ENCODE peak calls at places on chromosomes 4 and X, in four cellular contexts. A is effector memory CD4-positive, alpha-beta T cell; U is lung; N is HCT116. W is an unnamed sample.
A peak's percentile ranks its signal among the peaks of the same experiment; 100 is the strongest.

GRCh38 chr4:183438458-183439113 is 5.8 kb upstream of the CDKN2AIP start:
- DNase-seq in A (no peak), U (peak; percentile 29), N (peak; percentile 82), W (peak; percentile 54)

GRCh38 chrX:30666094-30666493 is 12.9 kb downstream of the GK start:
- DNase-seq in A (no peak), U (no peak), N (no peak), W (no peak)

GRCh38 chrX:107978707-107979307 is 3.4 kb downstream of the TEX13B start:
- DNase-seq in A (no peak), U (no peak), N (peak; percentile 12), W (peak; percentile 13)

GRCh38 chr4:106065018-106065417 is 169.7 kb downstream of the NPNT start:
- DNase-seq in A (no peak), U (no peak), N (no peak), W (no peak)

GRCh38 chr4:177005801-177006230 is 213.1 kb upstream of the VEGFC start:
- DNase-seq in A (no peak), U (no peak), N (no peak), W (peak; percentile 55)

GRCh38 chrX:9614016-9614415 is 149.2 kb downstream of the TBL1X start:
- DNase-seq in A (no peak), U (no peak), N (no peak), W (peak; percentile 39)

GRCh38 chrX:347351-348117 is 28.9 kb upstream of the GTPBP6 start:
- DNase-seq in A (no peak), U (no peak), N (no peak), W (no peak)

GRCh38 chr4:6017800-6018199 is 431 bp downstream of the C4orf50 start:
- DNase-seq in A (no peak), U (no peak), N (no peak), W (no peak)

GRCh38 chr4:164210377-164210776 is 543.6 kb upstream of the SMIM31 start:
- DNase-seq in A (no peak), U (no peak), N (no peak), W (no peak)

GRCh38 chr4:152921284-152921683 is 14.8 kb upstream of the FHDC1 start:
- DNase-seq in A (no peak), U (no peak), N (no peak), W (no peak)

GRCh38 chrX:47796433-47796906 is 40.2 kb upstream of the ZNF81 start:
- DNase-seq in A (no peak), U (no peak), N (no peak), W (no peak)

GRCh38 chr4:104901438-104901837 is 245.2 kb upstream of the TET2 start:
- DNase-seq in A (no peak), U (no peak), N (peak; percentile 3), W (no peak)

GRCh38 chr4:108203377-108203776 is 34.6 kb upstream of the LEF1 start:
- DNase-seq in A (no peak), U (no peak), N (no peak), W (no peak)

GRCh38 chrX:104987063-104987462 is 233.4 kb downstream of the TEX13A start:
- DNase-seq in A (no peak), U (no peak), N (no peak), W (no peak)

GRCh38 chr4:102759835-102760644 is 728 bp downstream of the MANBA start:
- DNase-seq in A (peak; percentile 41), U (peak; percentile 61), N (no peak), W (no peak)

GRCh38 chr4:89657931-89658700 is 178.8 kb downstream of the SNCA start:
- DNase-seq in A (no peak), U (no peak), N (peak; percentile 28), W (no peak)

GRCh38 chrX:47143894-47144625 is 442 bp downstream of the NDUFB11 start:
- DNase-seq in A (no peak), U (no peak), N (no peak), W (peak; percentile 2)

GRCh38 chr4:152700151-152700550 is 20.4 kb upstream of the TMEM154 start:
- DNase-seq in A (no peak), U (no peak), N (no peak), W (no peak)

GRCh38 chr4:140568507-140569306 is at the start of gene UCP1:
- DNase-seq in A (no peak), U (no peak), N (no peak), W (no peak)

GRCh38 chr4:6198768-6199343 is 1.5 kb downstream of the JAKMIP1 start:
- DNase-seq in A (no peak), U (no peak), N (no peak), W (no peak)

GRCh38 chr4:22708961-22709360 is 16.2 kb downstream of the GBA3 start:
- DNase-seq in A (no peak), U (no peak), N (no peak), W (no peak)

GRCh38 chr4:183919173-183919572 is 14.1 kb downstream of the STOX2 start:
- DNase-seq in A (no peak), U (no peak), N (no peak), W (no peak)

GRCh38 chr4:141155586-141155985 is 22.3 kb upstream of the RNF150 start:
- DNase-seq in A (no peak), U (no peak), N (no peak), W (peak; percentile 86)

GRCh38 chr4:184818216-184818564 is 7.6 kb downstream of the ACSL1 start:
- DNase-seq in A (no peak), U (no peak), N (no peak), W (no peak)

GRCh38 chr4:118758293-118758692 is 73.1 kb downstream of the METTL14 start:
- DNase-seq in A (no peak), U (no peak), N (no peak), W (no peak)

GRCh38 chr4:118759481-118759880 is 74.3 kb downstream of the METTL14 start:
- DNase-seq in A (no peak), U (no peak), N (no peak), W (no peak)

GRCh38 chr4:118756958-118757357 is 71.8 kb downstream of the METTL14 start:
- DNase-seq in A (no peak), U (no peak), N (no peak), W (no peak)

GRCh38 chr4:118756429-118756828 is 71.2 kb downstream of the METTL14 start:
- DNase-seq in A (no peak), U (no peak), N (no peak), W (no peak)

GRCh38 chr4:118757761-118758213 is 72.6 kb downstream of the METTL14 start:
- DNase-seq in A (no peak), U (no peak), N (no peak), W (no peak)
- H3K36me3 ChIP-seq in A (peaks cover 5% of the 10 kb centered on the region), U (peaks cover 8% of the 10 kb centered on the region), N (no peaks in the 10 kb centered on the region), W (peaks cover 62% of the 10 kb centered on the region)

GRCh38 chr4:2646386-2647149 is 109.6 kb downstream of the TNIP2 start:
- DNase-seq in A (no peak), U (no peak), N (no peak), W (no peak)

GRCh38 chr4:2650276-2650675 is 105.9 kb downstream of the TNIP2 start:
- DNase-seq in A (no peak), U (no peak), N (no peak), W (peak; percentile 17)

GRCh38 chr4:2649604-2650114 is 106.5 kb downstream of the TNIP2 start:
- DNase-seq in A (no peak), U (no peak), N (no peak), W (no peak)

GRCh38 chr4:2647403-2648158 is 108.6 kb downstream of the TNIP2 start:
- DNase-seq in A (no peak), U (no peak), N (no peak), W (no peak)

DNA sequence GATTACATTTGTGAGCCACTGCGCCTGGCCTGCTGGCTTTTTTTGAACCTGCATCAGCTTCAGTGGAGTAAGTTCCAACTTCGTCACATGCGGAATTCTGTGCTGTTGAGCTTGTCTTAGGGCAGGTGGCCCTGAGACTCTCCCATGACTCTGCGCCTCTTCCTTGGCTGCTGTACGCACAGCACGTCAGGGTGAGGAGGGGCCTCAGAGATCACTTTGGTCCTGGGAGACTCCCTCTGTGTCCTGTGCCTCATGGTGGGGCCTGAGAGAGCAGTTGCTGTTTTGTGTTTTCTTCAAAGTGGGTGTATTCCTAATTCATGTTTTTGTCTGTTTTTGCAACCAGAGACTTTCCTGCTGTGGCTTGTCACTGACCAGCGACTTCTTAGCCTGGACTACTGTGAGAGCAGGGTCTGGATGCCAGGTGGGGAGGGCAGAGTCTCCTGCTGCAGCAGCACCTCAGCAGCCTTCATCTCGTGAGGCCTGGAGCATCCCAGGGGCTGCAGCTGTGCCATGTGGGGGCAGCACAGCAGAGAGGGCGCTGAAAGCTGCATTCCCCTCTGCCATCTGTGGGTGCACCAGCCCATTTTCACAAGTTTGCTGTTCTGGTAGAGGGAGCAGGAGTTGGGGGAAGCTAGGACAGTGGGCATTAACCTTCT is 107.8 kb downstream of the TNIP2 start:
- DNase-seq in A (no peak), U (no peak), N (no peak), W (no peak)
- H3K36me3 ChIP-seq in A (peaks cover 42% of the 10 kb centered on the region), U (peaks cover 4% of the 10 kb centered on the region), N (peaks cover 9% of the 10 kb centered on the region), W (peaks cover 6% of the 10 kb centered on the region)

GRCh38 chr4:39855909-39856512 is 121.7 kb downstream of the PDS5A start:
- DNase-seq in A (no peak), U (no peak), N (no peak), W (peak; percentile 3)

GRCh38 chr4:39846705-39847104 is 131.0 kb downstream of the PDS5A start:
- DNase-seq in A (no peak), U (no peak), N (no peak), W (no peak)

GRCh38 chr4:39846135-39846534 is 131.6 kb downstream of the PDS5A start:
- DNase-seq in A (no peak), U (no peak), N (no peak), W (no peak)

DNA sequence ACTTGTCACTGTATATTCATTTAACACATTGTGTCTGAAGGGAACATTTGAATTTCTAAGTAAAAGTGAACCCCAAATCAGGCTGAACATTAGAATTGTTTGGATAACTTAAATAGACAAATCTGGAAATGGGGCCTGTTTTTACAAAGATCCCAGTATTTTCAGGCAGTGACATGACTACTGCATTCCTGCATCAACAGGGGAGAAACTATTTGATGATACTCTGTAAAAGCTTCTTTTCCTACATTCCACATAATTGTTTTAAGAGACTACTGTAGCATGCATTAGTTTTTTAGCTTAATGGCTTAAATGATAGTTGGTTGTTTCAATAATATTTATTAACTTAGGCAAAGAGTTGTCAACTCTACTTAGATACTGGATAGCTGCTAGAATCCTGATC is 127.0 kb downstream of the PDS5A start:
- DNase-seq in A (no peak), U (no peak), N (no peak), W (no peak)
- H3K36me3 ChIP-seq in A (peaks cover 53% of the 10 kb centered on the region), U (peaks cover 7% of the 10 kb centered on the region), N (peaks cover 44% of the 10 kb centered on the region), W (peaks cover 20% of the 10 kb centered on the region)

GRCh38 chr4:145886871-145887240 is 51.8 kb downstream of the ZNF827 start:
- DNase-seq in A (no peak), U (no peak), N (no peak), W (no peak)
- H3K36me3 ChIP-seq in A (peaks cover 8% of the 10 kb centered on the region), U (peaks cover 2% of the 10 kb centered on the region), N (no peaks in the 10 kb centered on the region), W (peaks cover 63% of the 10 kb centered on the region)

GRCh38 chr4:82861529-82861928 is 29.4 kb downstream of the SEC31A start:
- DNase-seq in A (no peak), U (no peak), N (no peak), W (no peak)

GRCh38 chr4:82868572-82868971 is 22.4 kb downstream of the SEC31A start:
- DNase-seq in A (no peak), U (no peak), N (no peak), W (no peak)

GRCh38 chr4:82865592-82865991 is 25.4 kb downstream of the SEC31A start:
- DNase-seq in A (no peak), U (no peak), N (no peak), W (no peak)

GRCh38 chr4:82866706-82867385 is 24.1 kb downstream of the SEC31A start:
- DNase-seq in A (no peak), U (no peak), N (no peak), W (no peak)

GRCh38 chr4:82864336-82865001 is 26.5 kb downstream of the SEC31A start:
- DNase-seq in A (no peak), U (no peak), N (no peak), W (no peak)
- H3K36me3 ChIP-seq in A (peaks cover 16% of the 10 kb centered on the region), U (peaks cover 27% of the 10 kb centered on the region), N (peaks cover 29% of the 10 kb centered on the region), W (peaks cover 83% of the 10 kb centered on the region)